ENCODE peak calls at places on chromosomes 2 and 18, in five cellular contexts. One of them, this sample, is unnamed.

GRCh38 chr2:96374211-96374951 is 38.8 kb downstream of the NCAPH start:
- DNase-seq in Peyer's patch: no peak
- DNase-seq in breast epithelium: peak; percentile 69
- DNase-seq in heart left ventricle: peak; percentile 71
- DNase-seq in HCT116: no peak
- DNase-seq in this sample: no peak

GRCh38 chr2:3664925-3665324 is 6.9 kb downstream of the ALLC start:
- DNase-seq in breast epithelium: no peak
- DNase-seq in Peyer's patch: peak; percentile 20
- DNase-seq in HCT116: no peak
- DNase-seq in heart left ventricle: no peak
- DNase-seq in this sample: no peak

GRCh38 chr18:809985-810642 is 1.9 kb downstream of the YES1 start:
- DNase-seq in Peyer's patch: no peak
- DNase-seq in heart left ventricle: no peak
- DNase-seq in HCT116: no peak
- DNase-seq in breast epithelium: no peak
- DNase-seq in this sample: no peak

GRCh38 chr2:133331437-133331836 is 236.8 kb downstream of the NCKAP5 start:
- DNase-seq in heart left ventricle: no peak
- DNase-seq in breast epithelium: no peak
- DNase-seq in HCT116: no peak
- DNase-seq in Peyer's patch: no peak
- DNase-seq in this sample: no peak

GRCh38 chr2:56680971-56681631 is 497.3 kb downstream of the CCDC85A start:
- DNase-seq in breast epithelium: no peak
- DNase-seq in HCT116: no peak
- DNase-seq in heart left ventricle: no peak
- DNase-seq in Peyer's patch: no peak
- DNase-seq in this sample: no peak

GRCh38 chr18:68713791-68714190 is 1.1 kb downstream of the TMX3 start:
- DNase-seq in Peyer's patch: no peak
- DNase-seq in breast epithelium: no peak
- DNase-seq in HCT116: no peak
- DNase-seq in heart left ventricle: no peak
- DNase-seq in this sample: no peak

GRCh38 chr2:71685073-71685848 is 231.9 kb downstream of the DYSF start:
- DNase-seq in Peyer's patch: peak; percentile 23
- DNase-seq in breast epithelium: peak; percentile 43
- DNase-seq in HCT116: no peak
- DNase-seq in heart left ventricle: no peak
- DNase-seq in this sample: no peak

GRCh38 chr2:215979615-215980014 is 33.7 kb downstream of the MREG start:
- DNase-seq in heart left ventricle: no peak
- DNase-seq in Peyer's patch: no peak
- DNase-seq in HCT116: no peak
- DNase-seq in breast epithelium: no peak
- DNase-seq in this sample: no peak

GRCh38 chr2:71856709-71857525 is 290.7 kb downstream of the CYP26B1 start:
- DNase-seq in HCT116: no peak
- DNase-seq in Peyer's patch: no peak
- DNase-seq in breast epithelium: no peak
- DNase-seq in heart left ventricle: no peak
- DNase-seq in this sample: no peak

GRCh38 chr2:241061275-241061674 is 40.8 kb downstream of the MTERF4 start:
- DNase-seq in Peyer's patch: no peak
- DNase-seq in breast epithelium: no peak
- DNase-seq in HCT116: no peak
- DNase-seq in heart left ventricle: no peak
- DNase-seq in this sample: no peak

GRCh38 chr2:42602937-42603219 is 34.4 kb downstream of the MTA3 start:
- DNase-seq in HCT116: no peak
- DNase-seq in Peyer's patch: no peak
- DNase-seq in heart left ventricle: no peak
- DNase-seq in breast epithelium: no peak
- DNase-seq in this sample: no peak

GRCh38 chr2:233857511-233858118 is 3.3 kb upstream of the HJURP start:
- DNase-seq in breast epithelium: no peak
- DNase-seq in heart left ventricle: no peak
- DNase-seq in Peyer's patch: peak; percentile 75
- DNase-seq in HCT116: no peak
- DNase-seq in this sample: no peak

GRCh38 chr2:119197529-119198266 is 25.9 kb upstream of the STEAP3 start:
- DNase-seq in heart left ventricle: no peak
- DNase-seq in Peyer's patch: no peak
- DNase-seq in breast epithelium: no peak
- DNase-seq in HCT116: no peak
- DNase-seq in this sample: no peak

GRCh38 chr2:236163483-236164200 is 4.5 kb downstream of the GBX2 start:
- DNase-seq in breast epithelium: no peak
- DNase-seq in Peyer's patch: no peak
- DNase-seq in HCT116: no peak
- DNase-seq in heart left ventricle: no peak
- DNase-seq in this sample: no peak

GRCh38 chr2:30223413-30223874 is 7.9 kb upstream of the LBH start:
- DNase-seq in breast epithelium: no peak
- DNase-seq in HCT116: no peak
- DNase-seq in heart left ventricle: no peak
- DNase-seq in Peyer's patch: no peak
- DNase-seq in this sample: no peak

GRCh38 chr18:80147037-80147417 is 38.0 kb downstream of the ADNP2 start:
- DNase-seq in Peyer's patch: no peak
- DNase-seq in heart left ventricle: no peak
- DNase-seq in HCT116: no peak
- DNase-seq in breast epithelium: no peak
- DNase-seq in this sample: no peak

GRCh38 chr2:196059491-196059960 is 9.1 kb downstream of the DNAH7 start:
- DNase-seq in HCT116: no peak
- DNase-seq in Peyer's patch: no peak
- DNase-seq in breast epithelium: no peak
- DNase-seq in heart left ventricle: no peak
- DNase-seq in this sample: no peak

DNA sequence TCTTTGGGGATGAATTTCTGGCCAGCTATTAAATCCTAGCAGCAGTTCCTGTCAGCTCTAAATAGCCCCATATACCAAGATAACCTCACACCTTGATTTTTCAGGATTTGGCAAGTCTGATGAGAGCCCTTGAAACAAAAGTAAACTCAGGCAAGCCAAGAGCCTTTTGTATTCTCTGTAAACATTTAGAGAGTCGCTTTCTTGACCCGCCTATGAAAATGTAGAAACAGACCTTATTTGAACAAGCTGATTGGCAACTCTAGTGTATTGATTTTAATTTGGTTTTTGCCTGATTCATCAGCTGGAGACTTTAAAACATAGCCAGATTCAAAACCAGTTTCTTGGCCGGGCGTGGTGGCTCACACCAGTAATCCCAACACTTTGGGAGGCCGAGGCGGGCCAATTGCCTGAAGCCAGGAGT is 43.4 kb downstream of the CABLES1 start:
- DNase-seq in breast epithelium: no peak
- DNase-seq in HCT116: no peak
- DNase-seq in heart left ventricle: no peak
- DNase-seq in Peyer's patch: no peak
- DNase-seq in this sample: no peak
- H3K4me1 ChIP-seq in breast epithelium: no peaks in the 10 kb centered on the region
- H3K4me1 ChIP-seq in HCT116: no peaks in the 10 kb centered on the region
- H3K4me1 ChIP-seq in heart left ventricle: peaks cover 24% of the 10 kb centered on the region
- H3K4me1 ChIP-seq in Peyer's patch: no peaks in the 10 kb centered on the region
- H3K4me1 ChIP-seq in this sample: no peaks in the 10 kb centered on the region

DNA sequence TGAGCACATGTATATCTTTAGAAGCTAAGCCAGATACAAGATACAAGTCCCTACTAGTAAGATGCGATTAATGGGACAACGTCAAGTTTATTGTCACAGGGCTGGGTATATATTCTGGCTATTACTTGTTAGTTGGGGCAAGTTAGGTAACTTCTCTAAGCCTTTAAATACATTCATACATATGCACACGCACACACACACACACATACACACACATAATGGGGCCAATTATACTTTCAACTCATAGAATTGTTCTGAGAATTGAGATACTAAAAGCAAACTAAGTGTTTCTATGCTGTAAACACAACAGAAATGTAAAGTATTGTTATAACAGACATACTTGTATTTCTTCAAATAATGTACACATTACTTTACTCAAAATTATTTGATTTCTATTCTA is 116.1 kb downstream of the BCL2 start:
- DNase-seq in Peyer's patch: no peak
- DNase-seq in heart left ventricle: no peak
- DNase-seq in breast epithelium: no peak
- DNase-seq in HCT116: no peak
- DNase-seq in this sample: no peak
- H3K4me1 ChIP-seq in Peyer's patch: no peaks in the 10 kb centered on the region
- H3K4me1 ChIP-seq in heart left ventricle: peaks cover 18% of the 10 kb centered on the region
- H3K4me1 ChIP-seq in breast epithelium: no peaks in the 10 kb centered on the region
- H3K4me1 ChIP-seq in HCT116: no peaks in the 10 kb centered on the region
- H3K4me1 ChIP-seq in this sample: peaks cover 13% of the 10 kb centered on the region

GRCh38 chr2:5360081-5360480 is 332.1 kb upstream of the SOX11 start:
- DNase-seq in Peyer's patch: no peak
- DNase-seq in HCT116: no peak
- DNase-seq in heart left ventricle: no peak
- DNase-seq in breast epithelium: no peak
- DNase-seq in this sample: no peak
- H3K4me1 ChIP-seq in Peyer's patch: no peaks in the 10 kb centered on the region
- H3K4me1 ChIP-seq in HCT116: no peaks in the 10 kb centered on the region
- H3K4me1 ChIP-seq in heart left ventricle: no peaks in the 10 kb centered on the region
- H3K4me1 ChIP-seq in breast epithelium: no peaks in the 10 kb centered on the region
- H3K4me1 ChIP-seq in this sample: no peaks in the 10 kb centered on the region

GRCh38 chr2:218332920-218333645 is 23.6 kb upstream of the CATIP start:
- DNase-seq in heart left ventricle: no peak
- DNase-seq in breast epithelium: no peak
- DNase-seq in HCT116: no peak
- DNase-seq in Peyer's patch: no peak
- DNase-seq in this sample: no peak

GRCh38 chr2:218334531-218334930 is 22.1 kb upstream of the CATIP start:
- DNase-seq in breast epithelium: no peak
- DNase-seq in HCT116: no peak
- DNase-seq in heart left ventricle: no peak
- DNase-seq in Peyer's patch: no peak
- DNase-seq in this sample: no peak

GRCh38 chr2:218329027-218329825 is 27.4 kb upstream of the CATIP start:
- DNase-seq in HCT116: no peak
- DNase-seq in Peyer's patch: no peak
- DNase-seq in heart left ventricle: no peak
- DNase-seq in breast epithelium: no peak
- DNase-seq in this sample: no peak

GRCh38 chr2:218329826-218330651 is 26.6 kb upstream of the CATIP start:
- DNase-seq in breast epithelium: no peak
- DNase-seq in Peyer's patch: no peak
- DNase-seq in heart left ventricle: no peak
- DNase-seq in HCT116: no peak
- DNase-seq in this sample: no peak

DNA sequence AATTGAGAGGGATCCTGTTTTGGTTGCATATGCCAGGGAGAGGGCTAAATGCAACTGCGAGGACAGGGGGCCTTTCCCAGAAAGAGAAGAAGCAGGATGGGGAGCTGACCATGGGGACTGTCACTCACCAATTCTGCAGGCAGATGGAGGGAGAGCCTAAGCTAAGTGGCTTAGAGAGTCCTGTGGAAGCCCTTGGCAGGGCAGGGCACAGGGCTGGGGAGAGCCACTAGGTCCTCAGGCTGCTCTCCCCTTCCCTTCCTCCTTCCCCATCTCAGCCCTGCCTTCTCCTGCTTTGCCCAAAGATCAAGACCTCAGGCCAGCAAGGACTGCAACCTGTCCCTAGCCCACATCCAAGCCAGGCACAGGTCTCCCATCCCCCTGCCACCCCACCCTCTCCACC is 24.4 kb upstream of the CATIP start:
- DNase-seq in HCT116: no peak
- DNase-seq in heart left ventricle: no peak
- DNase-seq in Peyer's patch: no peak
- DNase-seq in breast epithelium: no peak
- DNase-seq in this sample: no peak
- H3K4me1 ChIP-seq in HCT116: peaks cover 7% of the 10 kb centered on the region
- H3K4me1 ChIP-seq in heart left ventricle: no peaks in the 10 kb centered on the region
- H3K4me1 ChIP-seq in Peyer's patch: no peaks in the 10 kb centered on the region
- H3K4me1 ChIP-seq in breast epithelium: no peaks in the 10 kb centered on the region
- H3K4me1 ChIP-seq in this sample: no peaks in the 10 kb centered on the region

GRCh38 chr2:174634130-174635014 is 36.8 kb upstream of the WIPF1 start:
- DNase-seq in heart left ventricle: no peak
- DNase-seq in Peyer's patch: no peak
- DNase-seq in HCT116: no peak
- DNase-seq in breast epithelium: no peak
- DNase-seq in this sample: no peak
- H3K4me1 ChIP-seq in heart left ventricle: peaks cover 47% of the 10 kb centered on the region
- H3K4me1 ChIP-seq in Peyer's patch: peaks cover 18% of the 10 kb centered on the region
- H3K4me1 ChIP-seq in HCT116: no peaks in the 10 kb centered on the region
- H3K4me1 ChIP-seq in breast epithelium: no peaks in the 10 kb centered on the region
- H3K4me1 ChIP-seq in this sample: peaks cover 4% of the 10 kb centered on the region

GRCh38 chr2:7278984-7279383 is 361.8 kb downstream of the RNF144A start:
- DNase-seq in HCT116: no peak
- DNase-seq in Peyer's patch: no peak
- DNase-seq in breast epithelium: no peak
- DNase-seq in heart left ventricle: no peak
- DNase-seq in this sample: no peak
- H3K4me1 ChIP-seq in HCT116: no peaks in the 10 kb centered on the region
- H3K4me1 ChIP-seq in Peyer's patch: no peaks in the 10 kb centered on the region
- H3K4me1 ChIP-seq in breast epithelium: no peaks in the 10 kb centered on the region
- H3K4me1 ChIP-seq in heart left ventricle: no peaks in the 10 kb centered on the region
- H3K4me1 ChIP-seq in this sample: no peaks in the 10 kb centered on the region

DNA sequence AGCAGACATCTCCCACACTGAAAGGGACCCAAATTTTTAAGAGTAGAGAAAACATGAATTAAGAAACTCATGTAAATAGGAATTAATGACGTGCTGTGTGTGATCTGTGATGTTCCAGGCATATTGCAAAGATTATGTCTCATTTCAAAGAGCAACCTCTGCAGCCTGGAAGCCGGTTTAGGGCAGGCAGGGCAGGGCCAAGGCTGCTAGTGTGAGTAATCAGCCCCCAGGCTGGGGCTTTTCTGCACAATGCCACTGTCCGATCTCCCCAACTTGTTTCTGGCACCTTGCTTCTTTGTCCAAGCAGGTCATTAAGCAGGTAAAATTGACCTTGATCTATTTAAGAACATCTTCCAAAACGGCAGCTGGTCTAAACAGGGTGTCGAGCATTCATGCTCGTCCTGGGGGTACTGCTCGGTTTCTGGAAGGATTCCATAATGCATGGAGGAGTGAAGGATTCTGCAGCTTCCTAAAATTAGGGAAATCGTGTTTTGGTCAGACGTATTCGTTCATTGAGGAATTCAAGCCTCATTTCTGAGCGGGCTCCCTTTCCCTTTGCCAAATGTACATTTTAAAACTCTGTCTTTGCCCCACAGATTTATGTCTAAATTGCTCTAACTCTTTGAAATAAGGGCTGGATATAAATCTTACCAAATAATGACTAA is 144.1 kb downstream of the BCL11A start:
- DNase-seq in Peyer's patch: no peak
- DNase-seq in HCT116: no peak
- DNase-seq in heart left ventricle: no peak
- DNase-seq in breast epithelium: no peak
- DNase-seq in this sample: no peak
- H3K4me1 ChIP-seq in Peyer's patch: no peaks in the 10 kb centered on the region
- H3K4me1 ChIP-seq in HCT116: no peaks in the 10 kb centered on the region
- H3K4me1 ChIP-seq in heart left ventricle: no peaks in the 10 kb centered on the region
- H3K4me1 ChIP-seq in breast epithelium: no peaks in the 10 kb centered on the region
- H3K4me1 ChIP-seq in this sample: peaks cover 3% of the 10 kb centered on the region

GRCh38 chr18:59502899-59503245 is 143.8 kb upstream of the LMAN1 start:
- DNase-seq in HCT116: no peak
- DNase-seq in heart left ventricle: no peak
- DNase-seq in breast epithelium: no peak
- DNase-seq in Peyer's patch: no peak
- DNase-seq in this sample: no peak
- H3K4me1 ChIP-seq in HCT116: no peaks in the 10 kb centered on the region
- H3K4me1 ChIP-seq in heart left ventricle: peaks cover 22% of the 10 kb centered on the region
- H3K4me1 ChIP-seq in breast epithelium: no peaks in the 10 kb centered on the region
- H3K4me1 ChIP-seq in Peyer's patch: no peaks in the 10 kb centered on the region
- H3K4me1 ChIP-seq in this sample: peaks cover 28% of the 10 kb centered on the region

This sample was measured in ovary.